ENCODE peak calls at places on chromosomes 6 and 20, in eight cellular contexts. Y, S, G, P, V, M, Z and L are unnamed samples.

GRCh38 chr6:167079853-167080297 is 43.0 kb upstream of the CCR6 start:
- DNase-seq in P (no peak), Z (no peak), Y (no peak), G (no peak), S (peak), M (no peak), V (no peak), L (no peak)

GRCh38 chr20:17645546-17646208 is 36.4 kb downstream of the RRBP1 start:
- DNase-seq in P (no peak), S (no peak), V (no peak), M (no peak), Y (no peak), G (no peak), Z (peak), L (no peak)

GRCh38 chr20:51594999-51595532 is 52.5 kb upstream of the NFATC2 start:
- DNase-seq in M (peak), S (peak), Z (peak), G (peak), Y (peak), P (peak), V (peak), L (peak)

GRCh38 chr6:155327326-155328073 is 13.2 kb upstream of the TFB1M start:
- DNase-seq in Z (peak), P (peak), S (peak), V (peak), G (no peak), Y (no peak), M (peak), L (peak)

GRCh38 chr20:58981564-58982364 is 708 bp downstream of the NELFCD start:
- DNase-seq in S (no peak), G (no peak), Z (no peak), V (no peak), P (no peak), Y (no peak), M (peak), L (peak)

GRCh38 chr20:19129976-19130612 is 82.3 kb upstream of the SLC24A3 start:
- DNase-seq in S (no peak), Y (no peak), Z (no peak), G (no peak), V (no peak), M (peak), P (no peak), L (no peak)

GRCh38 chr6:139402935-139403386 is 28.5 kb upstream of the CITED2 start:
- DNase-seq in P (no peak), V (peak), Z (peak), G (no peak), S (no peak), M (no peak), Y (no peak), L (no peak)

GRCh38 chr20:63540417-63541186 is 3.4 kb upstream of the PTK6 start:
- DNase-seq in Z (no peak), P (peak), G (no peak), S (no peak), M (no peak), Y (no peak), V (no peak), L (no peak)

GRCh38 chr6:34673079-34673478 is 23.5 kb downstream of the ILRUN start:
- DNase-seq in Z (no peak), Y (no peak), S (no peak), P (no peak), M (no peak), V (no peak), G (no peak), L (no peak)

GRCh38 chr6:46468611-46469010 is 22.6 kb downstream of the RCAN2 start:
- DNase-seq in M (no peak), V (no peak), G (no peak), P (no peak), S (no peak), Z (no peak), Y (no peak), L (no peak)

GRCh38 chr6:21586760-21587181 is 6.8 kb upstream of the SOX4 start:
- DNase-seq in V (no peak), G (no peak), S (no peak), P (no peak), Y (no peak), Z (no peak), M (peak), L (no peak)

GRCh38 chr6:144063246-144063743 is 32.1 kb downstream of the SF3B5 start:
- DNase-seq in M (peak), V (no peak), Y (no peak), Z (no peak), G (peak), P (no peak), S (no peak), L (no peak)

GRCh38 chr6:42460892-42461291 is 9.2 kb upstream of the TRERF1 start:
- DNase-seq in G (no peak), S (no peak), Z (no peak), Y (no peak), M (no peak), P (no peak), V (no peak), L (no peak)

GRCh38 chr6:170237999-170238740 is 52.7 kb downstream of the DLL1 start:
- DNase-seq in M (no peak), P (no peak), Y (no peak), Z (no peak), V (no peak), S (no peak), G (no peak), L (no peak)

GRCh38 chr6:109454483-109455160 is 950 bp downstream of the MICAL1 start:
- DNase-seq in S (peak), G (no peak), V (no peak), Z (no peak), P (peak), M (peak), Y (no peak), L (peak)

GRCh38 chr6:167146173-167146572 is 11.6 kb downstream of the GPR31 start:
- DNase-seq in S (no peak), P (no peak), Z (no peak), V (no peak), Y (no peak), G (no peak), M (no peak), L (no peak)

GRCh38 chr6:467671-468082 is 76.1 kb downstream of the IRF4 start:
- DNase-seq in M (no peak), S (no peak), G (no peak), Y (no peak), Z (no peak), P (no peak), V (no peak), L (no peak)

GRCh38 chr6:148291876-148292275 is 50.8 kb upstream of the SASH1 start:
- DNase-seq in P (no peak), V (no peak), S (no peak), G (no peak), M (no peak), Z (no peak), Y (no peak), L (no peak)

GRCh38 chr6:3825851-3826581 is 23.2 kb upstream of the FAM50B start:
- DNase-seq in Y (peak), M (peak), G (no peak), P (peak), Z (peak), S (no peak), V (peak), L (no peak)

GRCh38 chr20:53857723-53858236 is 212.6 kb downstream of the BCAS1 start:
- DNase-seq in M (peak), Y (no peak), G (peak), S (no peak), P (no peak), Z (no peak), V (no peak), L (no peak)

GRCh38 chr6:31402324-31403282 is 792 bp upstream of the MICA start:
- DNase-seq in V (no peak), S (peak), M (peak), G (no peak), P (no peak), Z (no peak), Y (no peak), L (peak)

GRCh38 chr6:56368484-56368883 is 121.1 kb upstream of the COL21A1 start:
- DNase-seq in G (no peak), Z (no peak), M (no peak), Y (no peak), P (no peak), V (no peak), S (no peak), L (no peak)

GRCh38 chr6:159729598-159729997 is 2.3 kb downstream of the WTAP start:
- DNase-seq in Z (no peak), V (no peak), S (no peak), M (no peak), Y (no peak), P (no peak), G (no peak), L (no peak)

GRCh38 chr6:149332602-149333311 is 15.2 kb downstream of the TAB2 start:
- DNase-seq in M (no peak), V (no peak), P (no peak), S (no peak), Y (no peak), G (no peak), Z (no peak), L (no peak)

GRCh38 chr6:44702292-44702691 is 314.8 kb downstream of the CDC5L start:
- DNase-seq in S (no peak), Y (no peak), M (no peak), V (no peak), Z (no peak), G (no peak), P (no peak), L (no peak)